ENCODE peak calls at places on chromosomes 5 and 9, in four cellular contexts. One of them, this sample, is unnamed. For H3K9me3 and H3K4me1, the result is how much of the 10 kb centered on the place peaks cover.

GRCh38 chr5:20985754-20986153 is 997.8 kb upstream of the CDH18 start:
- DNase-seq in gastrocnemius medialis: no peak
- DNase-seq in adrenal gland: no peak
- DNase-seq in lower lobe of right lung: no peak
- DNase-seq in this sample: no peak

GRCh38 chr9:111001471-111001870 is 36.8 kb downstream of the LPAR1 start:
- DNase-seq in gastrocnemius medialis: no peak
- DNase-seq in lower lobe of right lung: no peak
- DNase-seq in adrenal gland: no peak
- DNase-seq in this sample: no peak

GRCh38 chr5:37966291-37966690 is 126.5 kb upstream of the GDNF start:
- DNase-seq in adrenal gland: no peak
- DNase-seq in lower lobe of right lung: no peak
- DNase-seq in gastrocnemius medialis: no peak
- DNase-seq in this sample: no peak

GRCh38 chr5:36777105-36777757 is 99.3 kb upstream of the NIPBL start:
- DNase-seq in adrenal gland: peak
- DNase-seq in gastrocnemius medialis: no peak
- DNase-seq in lower lobe of right lung: no peak
- DNase-seq in this sample: no peak

GRCh38 chr9:113446323-113446740 is 17.2 kb upstream of the RGS3 start:
- DNase-seq in gastrocnemius medialis: no peak
- DNase-seq in adrenal gland: no peak
- DNase-seq in lower lobe of right lung: no peak
- DNase-seq in this sample: no peak

GRCh38 chr9:88092699-88093359 is 45.4 kb downstream of the SPATA31C2 start:
- DNase-seq in gastrocnemius medialis: no peak
- DNase-seq in lower lobe of right lung: peak
- DNase-seq in adrenal gland: no peak
- DNase-seq in this sample: no peak

GRCh38 chr9:77586591-77586990 is 61.5 kb downstream of the GNA14 start:
- DNase-seq in lower lobe of right lung: no peak
- DNase-seq in gastrocnemius medialis: no peak
- DNase-seq in adrenal gland: no peak
- DNase-seq in this sample: no peak

GRCh38 chr5:64505769-64506566 is at the start of gene RGS7BP:
- DNase-seq in adrenal gland: peak
- DNase-seq in gastrocnemius medialis: no peak
- DNase-seq in lower lobe of right lung: peak
- DNase-seq in this sample: peak

GRCh38 chr5:136210259-136210658 is 17.3 kb upstream of the SMIM32 start:
- DNase-seq in lower lobe of right lung: no peak
- DNase-seq in adrenal gland: no peak
- DNase-seq in gastrocnemius medialis: no peak
- DNase-seq in this sample: no peak

GRCh38 chr9:18747590-18747989 is 273.6 kb downstream of the ADAMTSL1 start:
- DNase-seq in gastrocnemius medialis: no peak
- DNase-seq in adrenal gland: no peak
- DNase-seq in lower lobe of right lung: no peak
- DNase-seq in this sample: no peak

GRCh38 chr9:37840560-37841194 is 40.1 kb downstream of the DCAF10 start:
- DNase-seq in gastrocnemius medialis: no peak
- DNase-seq in lower lobe of right lung: no peak
- DNase-seq in adrenal gland: no peak
- DNase-seq in this sample: no peak

GRCh38 chr5:95723632-95724369 is 7.3 kb upstream of the RHOBTB3 start:
- DNase-seq in adrenal gland: no peak
- DNase-seq in gastrocnemius medialis: no peak
- DNase-seq in lower lobe of right lung: no peak
- DNase-seq in this sample: no peak

GRCh38 chr5:181203842-181204560 is 995 bp downstream of the TRIM7 start:
- DNase-seq in lower lobe of right lung: peak
- DNase-seq in gastrocnemius medialis: no peak
- DNase-seq in adrenal gland: no peak
- DNase-seq in this sample: peak

GRCh38 chr5:10975915-10976314 is 214.9 kb upstream of the DAP start:
- DNase-seq in adrenal gland: no peak
- DNase-seq in gastrocnemius medialis: no peak
- DNase-seq in lower lobe of right lung: no peak
- DNase-seq in this sample: peak

GRCh38 chr9:5112646-5113045 is 72.8 kb downstream of the INSL6 start:
- DNase-seq in lower lobe of right lung: no peak
- DNase-seq in gastrocnemius medialis: no peak
- DNase-seq in adrenal gland: no peak
- DNase-seq in this sample: no peak

GRCh38 chr9:96618209-96619108 is 1.2 kb downstream of the CDC14B start:
- DNase-seq in lower lobe of right lung: peak
- DNase-seq in adrenal gland: peak
- DNase-seq in gastrocnemius medialis: peak
- DNase-seq in this sample: peak

GRCh38 chr9:98912450-98912849 is 31.3 kb upstream of the COL15A1 start:
- DNase-seq in gastrocnemius medialis: no peak
- DNase-seq in adrenal gland: no peak
- DNase-seq in lower lobe of right lung: no peak
- DNase-seq in this sample: no peak

GRCh38 chr9:5631021-5631420 is 2.1 kb downstream of the RIC1 start:
- DNase-seq in adrenal gland: no peak
- DNase-seq in lower lobe of right lung: no peak
- DNase-seq in gastrocnemius medialis: no peak
- DNase-seq in this sample: no peak

GRCh38 chr9:115086461-115086860 is 31.5 kb downstream of the TNC start:
- DNase-seq in gastrocnemius medialis: no peak
- DNase-seq in lower lobe of right lung: no peak
- DNase-seq in adrenal gland: no peak
- DNase-seq in this sample: no peak

GRCh38 chr9:134027561-134027960 is 2.3 kb downstream of the BRD3OS start:
- DNase-seq in lower lobe of right lung: no peak
- DNase-seq in gastrocnemius medialis: no peak
- DNase-seq in adrenal gland: peak
- DNase-seq in this sample: no peak

GRCh38 chr9:134028076-134028475 is 2.8 kb downstream of the BRD3OS start:
- DNase-seq in gastrocnemius medialis: no peak
- DNase-seq in lower lobe of right lung: no peak
- DNase-seq in adrenal gland: no peak
- DNase-seq in this sample: no peak

GRCh38 chr9:134025606-134026541 is 593 bp downstream of the BRD3OS start:
- DNase-seq in adrenal gland: peak
- DNase-seq in lower lobe of right lung: peak
- DNase-seq in gastrocnemius medialis: no peak
- DNase-seq in this sample: no peak

GRCh38 chr9:134026981-134027380 is 1.7 kb downstream of the BRD3OS start:
- DNase-seq in gastrocnemius medialis: no peak
- DNase-seq in lower lobe of right lung: no peak
- DNase-seq in adrenal gland: peak
- DNase-seq in this sample: no peak

GRCh38 chr9:134026561-134026960 is 1.3 kb downstream of the BRD3OS start:
- DNase-seq in lower lobe of right lung: no peak
- DNase-seq in adrenal gland: peak
- DNase-seq in gastrocnemius medialis: no peak
- DNase-seq in this sample: no peak
- H3K4me3 ChIP-seq in lower lobe of right lung: peak
- H3K4me3 ChIP-seq in adrenal gland: no peak
- H3K4me3 ChIP-seq in gastrocnemius medialis: no peak
- H3K4me3 ChIP-seq in this sample: no peak

GRCh38 chr5:13574634-13575033 is 369.9 kb downstream of the DNAH5 start:
- DNase-seq in adrenal gland: no peak
- DNase-seq in lower lobe of right lung: no peak
- DNase-seq in gastrocnemius medialis: no peak
- DNase-seq in this sample: no peak
- H3K9me3 ChIP-seq in adrenal gland: under half
- H3K9me3 ChIP-seq in lower lobe of right lung: under half
- H3K9me3 ChIP-seq in gastrocnemius medialis: under half
- H3K9me3 ChIP-seq in this sample: under half

GRCh38 chr9:127570533-127571111 is 41.5 kb upstream of the STXBP1 start:
- DNase-seq in gastrocnemius medialis: no peak
- DNase-seq in lower lobe of right lung: no peak
- DNase-seq in adrenal gland: no peak
- DNase-seq in this sample: no peak
- H3K4me1 ChIP-seq in gastrocnemius medialis: under half
- H3K4me1 ChIP-seq in lower lobe of right lung: half or more
- H3K4me1 ChIP-seq in adrenal gland: under half
- H3K4me1 ChIP-seq in this sample: half or more

GRCh38 chr5:132607133-132607532 is 50.4 kb downstream of the RAD50 start:
- DNase-seq in adrenal gland: no peak
- DNase-seq in gastrocnemius medialis: no peak
- DNase-seq in lower lobe of right lung: no peak
- DNase-seq in this sample: no peak
- H3K4me3 ChIP-seq in adrenal gland: no peak
- H3K4me3 ChIP-seq in gastrocnemius medialis: no peak
- H3K4me3 ChIP-seq in lower lobe of right lung: no peak
- H3K4me3 ChIP-seq in this sample: no peak

GRCh38 chr5:118657576-118657975 is 330.8 kb downstream of the DTWD2 start:
- DNase-seq in lower lobe of right lung: no peak
- DNase-seq in gastrocnemius medialis: no peak
- DNase-seq in adrenal gland: no peak
- DNase-seq in this sample: no peak
- H3K9me3 ChIP-seq in lower lobe of right lung: under half
- H3K9me3 ChIP-seq in gastrocnemius medialis: under half
- H3K9me3 ChIP-seq in adrenal gland: under half
- H3K9me3 ChIP-seq in this sample: under half

GRCh38 chr9:36150529-36151305 is 14.2 kb downstream of the GLIPR2 start:
- DNase-seq in gastrocnemius medialis: no peak
- DNase-seq in adrenal gland: no peak
- DNase-seq in lower lobe of right lung: no peak
- DNase-seq in this sample: no peak
- H3K4me1 ChIP-seq in gastrocnemius medialis: under half
- H3K4me1 ChIP-seq in adrenal gland: under half
- H3K4me1 ChIP-seq in lower lobe of right lung: half or more
- H3K4me1 ChIP-seq in this sample: under half

GRCh38 chr9:121654497-121655140 is 3.2 kb downstream of the DAB2IP start:
- DNase-seq in lower lobe of right lung: no peak
- DNase-seq in gastrocnemius medialis: no peak
- DNase-seq in adrenal gland: no peak
- DNase-seq in this sample: no peak

GRCh38 chr9:121651014-121651294 is 480 bp upstream of the DAB2IP start:
- DNase-seq in gastrocnemius medialis: no peak
- DNase-seq in adrenal gland: no peak
- DNase-seq in lower lobe of right lung: no peak
- DNase-seq in this sample: no peak

GRCh38 chr9:121651295-121652036 is at the start of gene DAB2IP:
- DNase-seq in gastrocnemius medialis: no peak
- DNase-seq in adrenal gland: peak
- DNase-seq in lower lobe of right lung: no peak
- DNase-seq in this sample: no peak

GRCh38 chr9:121652037-121652837 is 803 bp downstream of the DAB2IP start:
- DNase-seq in adrenal gland: no peak
- DNase-seq in gastrocnemius medialis: no peak
- DNase-seq in lower lobe of right lung: peak
- DNase-seq in this sample: no peak

DNA sequence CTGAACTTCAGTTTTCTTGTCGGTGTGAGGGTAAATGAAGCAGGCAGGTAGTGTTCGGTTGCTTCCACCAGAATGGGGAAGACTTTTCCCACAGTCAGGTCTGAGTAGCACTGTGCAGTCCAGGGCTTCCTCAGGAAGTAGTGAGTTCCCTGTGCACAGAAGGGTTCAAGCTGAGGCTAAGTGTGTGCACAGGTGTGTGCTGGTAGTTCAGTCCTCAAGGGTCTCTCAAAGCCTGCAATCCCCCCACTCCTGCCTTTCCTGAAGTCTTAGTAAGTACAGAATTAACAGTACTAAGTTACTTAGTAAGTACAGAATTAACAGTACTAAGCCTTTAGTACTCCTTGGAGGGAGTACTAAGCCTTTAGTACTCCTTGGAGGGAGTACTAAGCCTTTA is 1.4 kb downstream of the DAB2IP start:
- DNase-seq in lower lobe of right lung: no peak
- DNase-seq in gastrocnemius medialis: no peak
- DNase-seq in adrenal gland: no peak
- DNase-seq in this sample: no peak
- H3K4me3 ChIP-seq in lower lobe of right lung: peak
- H3K4me3 ChIP-seq in gastrocnemius medialis: peak
- H3K4me3 ChIP-seq in adrenal gland: no peak
- H3K4me3 ChIP-seq in this sample: no peak

GRCh38 chr5:12099296-12099695 is 195.1 kb upstream of the CTNND2 start:
- DNase-seq in lower lobe of right lung: no peak
- DNase-seq in adrenal gland: no peak
- DNase-seq in gastrocnemius medialis: no peak
- DNase-seq in this sample: no peak
- H3K9me3 ChIP-seq in lower lobe of right lung: under half
- H3K9me3 ChIP-seq in adrenal gland: under half
- H3K9me3 ChIP-seq in gastrocnemius medialis: under half
- H3K9me3 ChIP-seq in this sample: under half